ENCODE peak calls at places on chromosomes 5 and 9, in six cellular contexts. S is psoas muscle, G is chondrocyte, N is fibroblast of gingiva, D is ureter, A is lower lobe of right lung. K is an unnamed sample.

GRCh38 chr5:83608122-83608521 is 112.5 kb downstream of the HAPLN1 start:
- DNase-seq in G (no peak), D (no peak), N (peak), S (no peak), A (no peak), K (peak)

GRCh38 chr9:136358888-136359287 is 4.7 kb downstream of the DNLZ start:
- DNase-seq in A (no peak), N (no peak), G (no peak), D (no peak), S (no peak), K (no peak)

GRCh38 chr5:172594431-172594830 is 46.6 kb upstream of the NEURL1B start:
- DNase-seq in G (no peak), N (no peak), S (no peak), D (no peak), A (no peak), K (no peak)

GRCh38 chr9:37466037-37466709 is 923 bp upstream of the ZBTB5 start:
- DNase-seq in D (peak), N (peak), S (peak), A (peak), G (no peak), K (peak)

GRCh38 chr9:112200699-112201098 is 25.6 kb upstream of the SUSD1 start:
- DNase-seq in N (no peak), G (no peak), S (no peak), A (no peak), D (no peak), K (no peak)

GRCh38 chr9:38761334-38761733 is 41.4 kb upstream of the FAM240B start:
- DNase-seq in D (no peak), A (no peak), G (no peak), S (no peak), N (no peak), K (no peak)

GRCh38 chr5:84568171-84568570 is 183.5 kb upstream of the EDIL3 start:
- DNase-seq in A (no peak), N (no peak), D (no peak), G (no peak), S (no peak), K (no peak)

GRCh38 chr5:163727028-163727427 is 221.6 kb downstream of the MAT2B start:
- DNase-seq in A (no peak), G (no peak), N (no peak), S (no peak), D (no peak), K (no peak)

K was measured in NCI-H774.